ENCODE peak calls at places on chromosomes 11 and 22, in four cellular contexts. One of them, this sample, is unnamed.

GRCh38 chr22:46110215-46110614 is 40.1 kb upstream of the PPARA start:
- DNase-seq in adrenal gland: peak
- DNase-seq in GM23338: no peak
- DNase-seq in spleen: no peak
- DNase-seq in this sample: no peak

GRCh38 chr22:23305922-23306374 is 125.6 kb downstream of the BCR start:
- DNase-seq in spleen: peak
- DNase-seq in adrenal gland: peak
- DNase-seq in GM23338: no peak
- DNase-seq in this sample: no peak

GRCh38 chr11:68146010-68146540 is 24.9 kb upstream of the CHKA start:
- DNase-seq in spleen: peak
- DNase-seq in adrenal gland: peak
- DNase-seq in GM23338: no peak
- DNase-seq in this sample: no peak

GRCh38 chr22:39556970-39557811 is 13.4 kb upstream of the CACNA1I start:
- DNase-seq in spleen: no peak
- DNase-seq in GM23338: peak
- DNase-seq in adrenal gland: peak
- DNase-seq in this sample: peak

GRCh38 chr22:46896166-46896565 is 133.7 kb downstream of the TBC1D22A start:
- DNase-seq in GM23338: no peak
- DNase-seq in spleen: no peak
- DNase-seq in adrenal gland: no peak
- DNase-seq in this sample: no peak

GRCh38 chr11:96105197-96105895 is 181.4 kb upstream of the MTMR2 start:
- DNase-seq in spleen: no peak
- DNase-seq in GM23338: no peak
- DNase-seq in adrenal gland: no peak
- DNase-seq in this sample: no peak

GRCh38 chr11:28337701-28338100 is 229.5 kb downstream of the METTL15 start:
- DNase-seq in spleen: no peak
- DNase-seq in GM23338: no peak
- DNase-seq in adrenal gland: no peak
- DNase-seq in this sample: no peak

GRCh38 chr22:50173221-50173982 is 2.9 kb downstream of the PANX2 start:
- DNase-seq in spleen: peak
- DNase-seq in adrenal gland: no peak
- DNase-seq in GM23338: no peak
- DNase-seq in this sample: no peak

GRCh38 chr11:64801591-64802369 is 1.2 kb downstream of the MAP4K2 start:
- DNase-seq in spleen: peak
- DNase-seq in GM23338: no peak
- DNase-seq in adrenal gland: no peak
- DNase-seq in this sample: no peak

GRCh38 chr11:20127671-20128527 is 32.4 kb downstream of the DBX1 start:
- DNase-seq in spleen: peak
- DNase-seq in adrenal gland: peak
- DNase-seq in GM23338: peak
- DNase-seq in this sample: peak

GRCh38 chr11:125455851-125456250 is 40.2 kb downstream of the FEZ1 start:
- DNase-seq in spleen: no peak
- DNase-seq in adrenal gland: no peak
- DNase-seq in GM23338: no peak
- DNase-seq in this sample: no peak

GRCh38 chr11:34640050-34640971 is 19.4 kb downstream of the EHF start:
- DNase-seq in adrenal gland: peak
- DNase-seq in spleen: no peak
- DNase-seq in GM23338: no peak
- DNase-seq in this sample: no peak

GRCh38 chr11:103604310-103604709 is 432.1 kb upstream of the DDI1 start:
- DNase-seq in GM23338: no peak
- DNase-seq in spleen: no peak
- DNase-seq in adrenal gland: no peak
- DNase-seq in this sample: no peak

GRCh38 chr11:73350908-73351636 is 25.1 kb upstream of the RELT start:
- DNase-seq in GM23338: peak
- DNase-seq in spleen: peak
- DNase-seq in adrenal gland: peak
- DNase-seq in this sample: peak

GRCh38 chr11:93481279-93481678 is 61.9 kb downstream of the SMCO4 start:
- DNase-seq in adrenal gland: no peak
- DNase-seq in spleen: no peak
- DNase-seq in GM23338: no peak
- DNase-seq in this sample: no peak

GRCh38 chr11:30497600-30497999 is 88.6 kb downstream of the MPPED2 start:
- DNase-seq in adrenal gland: no peak
- DNase-seq in spleen: no peak
- DNase-seq in GM23338: no peak
- DNase-seq in this sample: no peak

GRCh38 chr11:8913961-8914660 is 3.1 kb downstream of the AKIP1 start:
- DNase-seq in adrenal gland: no peak
- DNase-seq in GM23338: peak
- DNase-seq in spleen: no peak
- DNase-seq in this sample: peak

GRCh38 chr11:123653405-123653996 is 923 bp downstream of the SCN3B start:
- DNase-seq in adrenal gland: no peak
- DNase-seq in GM23338: no peak
- DNase-seq in spleen: no peak
- DNase-seq in this sample: no peak

GRCh38 chr22:36048911-36049677 is 20.5 kb upstream of the RBFOX2 start:
- DNase-seq in GM23338: no peak
- DNase-seq in adrenal gland: no peak
- DNase-seq in spleen: no peak
- DNase-seq in this sample: no peak

GRCh38 chr22:36662981-36663380 is 40.6 kb downstream of the CACNG2 start:
- DNase-seq in spleen: no peak
- DNase-seq in GM23338: no peak
- DNase-seq in adrenal gland: no peak
- DNase-seq in this sample: no peak

GRCh38 chr11:102426000-102426399 is 26.6 kb downstream of the TMEM123 start:
- DNase-seq in adrenal gland: no peak
- DNase-seq in GM23338: no peak
- DNase-seq in spleen: no peak
- DNase-seq in this sample: no peak
- TF ChIP-seq CTCF in adrenal gland: no peak
- TF ChIP-seq CTCF in GM23338: no peak
- TF ChIP-seq CTCF in spleen: no peak
- TF ChIP-seq CTCF in this sample: no peak

DNA sequence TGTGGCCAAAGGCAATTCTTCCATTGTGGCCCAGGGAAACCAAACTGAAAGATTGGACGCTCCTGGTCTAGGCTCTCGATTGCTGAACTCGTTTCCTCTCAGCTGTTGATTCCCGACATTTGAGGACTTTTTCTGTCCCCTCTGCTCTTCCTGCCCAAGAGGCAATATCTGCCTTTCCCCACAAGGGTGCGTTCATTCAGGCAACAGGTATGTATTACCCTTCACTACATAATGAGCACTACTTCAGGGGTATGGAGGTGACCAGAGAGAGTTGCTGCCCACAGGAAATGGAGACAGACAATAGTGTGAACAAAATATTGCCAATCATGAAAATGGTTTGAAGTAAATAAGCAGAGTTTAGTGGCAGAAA is 8.2 kb downstream of the PTH start:
- DNase-seq in spleen: no peak
- DNase-seq in adrenal gland: no peak
- DNase-seq in GM23338: peak
- DNase-seq in this sample: no peak
- TF ChIP-seq CTCF in spleen: no peak
- TF ChIP-seq CTCF in adrenal gland: no peak
- TF ChIP-seq CTCF in GM23338: peak
- TF ChIP-seq CTCF in this sample: no peak

DNA sequence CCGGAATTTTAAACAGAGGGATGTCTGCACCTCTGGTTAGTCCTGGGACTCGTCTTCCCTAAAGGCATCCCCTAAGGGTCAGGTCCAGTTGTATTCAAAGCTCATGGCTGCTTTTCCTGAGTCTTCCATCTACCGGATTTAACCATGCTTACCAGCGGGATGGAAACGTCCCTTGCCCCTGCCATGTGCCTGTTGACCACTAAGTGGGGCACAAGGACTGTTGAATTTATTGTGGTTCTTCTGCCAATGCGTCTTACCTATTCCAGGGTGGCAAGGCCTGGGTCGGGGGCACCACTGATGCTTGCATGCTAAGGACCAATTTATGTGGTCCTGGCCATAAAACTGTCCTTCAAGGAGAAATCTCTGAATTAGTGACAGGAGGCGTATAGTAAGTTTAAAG is 25.6 kb downstream of the ANKRD42 start:
- DNase-seq in adrenal gland: no peak
- DNase-seq in GM23338: peak
- DNase-seq in spleen: no peak
- DNase-seq in this sample: peak
- TF ChIP-seq CTCF in adrenal gland: peak
- TF ChIP-seq CTCF in GM23338: peak
- TF ChIP-seq CTCF in spleen: no peak
- TF ChIP-seq CTCF in this sample: peak

DNA sequence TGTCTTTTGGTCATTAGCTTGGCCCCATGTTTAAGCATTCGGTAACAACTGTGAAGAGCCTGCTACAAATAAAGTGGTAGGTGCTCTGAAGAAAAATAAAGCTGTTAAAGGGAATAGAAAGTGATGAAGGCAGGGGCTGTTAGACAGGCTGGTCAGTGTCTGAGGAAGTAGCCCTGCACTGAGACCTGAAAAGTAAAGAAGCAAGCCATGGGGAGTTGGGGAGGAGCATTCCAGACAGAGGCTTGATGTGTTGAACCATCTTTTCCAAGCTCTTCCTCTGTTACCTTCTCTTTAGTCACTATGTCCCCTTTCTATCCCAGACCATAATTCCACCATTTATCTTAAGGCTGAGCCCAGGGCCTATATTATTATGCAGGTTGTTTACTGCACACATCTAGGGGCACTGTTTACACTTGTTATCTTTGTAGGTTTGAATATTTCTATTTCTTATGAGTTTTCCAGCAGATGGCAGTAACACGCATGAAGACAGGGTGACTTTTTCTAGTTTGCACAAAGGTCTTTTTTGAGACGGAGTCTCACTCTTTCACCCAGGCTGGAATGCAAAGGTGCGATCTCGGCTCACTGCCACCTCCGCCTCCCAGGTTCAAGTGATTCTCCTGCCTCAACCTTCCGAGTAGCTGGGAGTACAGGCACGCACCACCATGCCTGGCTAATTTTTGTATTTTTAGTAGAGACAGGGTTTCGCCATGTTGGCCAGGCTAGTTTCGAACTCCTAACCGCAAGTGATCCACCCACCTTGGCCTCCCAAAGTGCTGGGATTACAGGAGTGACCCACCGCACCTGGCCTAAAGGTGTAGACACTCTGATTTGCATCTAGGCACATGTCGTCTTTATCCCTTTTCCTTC is 23.0 kb downstream of the ZFTA start:
- DNase-seq in adrenal gland: no peak
- DNase-seq in spleen: no peak
- DNase-seq in GM23338: no peak
- DNase-seq in this sample: no peak
- TF ChIP-seq CTCF in adrenal gland: no peak
- TF ChIP-seq CTCF in spleen: no peak
- TF ChIP-seq CTCF in GM23338: peak
- TF ChIP-seq CTCF in this sample: no peak

GRCh38 chr11:76246271-76246933 is 40.1 kb upstream of the WNT11 start:
- DNase-seq in spleen: peak
- DNase-seq in GM23338: no peak
- DNase-seq in adrenal gland: no peak
- DNase-seq in this sample: no peak

GRCh38 chr11:76249195-76249741 is 43.0 kb upstream of the WNT11 start:
- DNase-seq in GM23338: no peak
- DNase-seq in adrenal gland: no peak
- DNase-seq in spleen: no peak
- DNase-seq in this sample: no peak

GRCh38 chr11:76247091-76247490 is 40.8 kb upstream of the WNT11 start:
- DNase-seq in spleen: no peak
- DNase-seq in GM23338: no peak
- DNase-seq in adrenal gland: no peak
- DNase-seq in this sample: no peak

GRCh38 chr11:76250520-76251222 is 44.4 kb upstream of the WNT11 start:
- DNase-seq in spleen: no peak
- DNase-seq in GM23338: no peak
- DNase-seq in adrenal gland: no peak
- DNase-seq in this sample: no peak

GRCh38 chr11:76248210-76248609 is 41.9 kb upstream of the WNT11 start:
- DNase-seq in spleen: no peak
- DNase-seq in adrenal gland: no peak
- DNase-seq in GM23338: peak
- DNase-seq in this sample: no peak
- TF ChIP-seq CTCF in spleen: no peak
- TF ChIP-seq CTCF in adrenal gland: no peak
- TF ChIP-seq CTCF in GM23338: peak
- TF ChIP-seq CTCF in this sample: no peak

GRCh38 chr11:61793084-61793828 is 545 bp downstream of the FEN1 start:
- DNase-seq in spleen: peak
- DNase-seq in GM23338: peak
- DNase-seq in adrenal gland: no peak
- DNase-seq in this sample: no peak

GRCh38 chr11:61794579-61794978 is 1.9 kb downstream of the FEN1 start:
- DNase-seq in adrenal gland: no peak
- DNase-seq in GM23338: no peak
- DNase-seq in spleen: no peak
- DNase-seq in this sample: no peak

GRCh38 chr11:61793829-61794204 is 1.1 kb downstream of the FEN1 start:
- DNase-seq in GM23338: no peak
- DNase-seq in spleen: peak
- DNase-seq in adrenal gland: no peak
- DNase-seq in this sample: no peak

GRCh38 chr11:61792310-61793083 is at the start of the genes FEN1 and TMEM258:
- DNase-seq in spleen: peak
- DNase-seq in GM23338: peak
- DNase-seq in adrenal gland: peak
- DNase-seq in this sample: peak

GRCh38 chr11:61791737-61792309 is 576 bp downstream of the TMEM258 start:
- DNase-seq in GM23338: peak
- DNase-seq in adrenal gland: peak
- DNase-seq in spleen: no peak
- DNase-seq in this sample: peak
- TF ChIP-seq CTCF in GM23338: no peak
- TF ChIP-seq CTCF in adrenal gland: no peak
- TF ChIP-seq CTCF in spleen: no peak
- TF ChIP-seq CTCF in this sample: no peak

GRCh38 chr11:92340839-92341238 is 116.2 kb downstream of the FAT3 start:
- DNase-seq in adrenal gland: no peak
- DNase-seq in spleen: no peak
- DNase-seq in GM23338: peak
- DNase-seq in this sample: no peak
- TF ChIP-seq CTCF in adrenal gland: no peak
- TF ChIP-seq CTCF in spleen: no peak
- TF ChIP-seq CTCF in GM23338: peak
- TF ChIP-seq CTCF in this sample: no peak